ENCODE peak calls at places on chromosomes 13 and 19, in nine cellular contexts. S is lower lobe of right lung, Y is heart left ventricle, J is heart right ventricle, I is NCI-H1105 treated with DMSO at 0.1 percent for 48 hours, A is nucleus accumbens, R is GM20000, M is PC-3, L is T-cell. Z is an unnamed sample.

GRCh38 chr13:113856716-113857065 is 7.2 kb downstream of the GAS6 start:
- DNase-seq in S (peak), Y (peak), J (peak), I (no peak), A (no peak), R (no peak), M (peak), L (no peak), Z (no peak)

GRCh38 chr13:110894086-110894485 is 20.8 kb downstream of the ANKRD10 start:
- DNase-seq in S (no peak), Y (no peak), J (no peak), I (no peak), A (no peak), R (no peak), M (no peak), L (no peak), Z (no peak)

GRCh38 chr13:79423801-79424642 is 18.0 kb upstream of the RBM26 start:
- DNase-seq in S (no peak), Y (no peak), J (no peak), I (peak), A (no peak), R (peak), M (peak), L (no peak), Z (no peak)

GRCh38 chr19:5250127-5250659 is 90.4 kb downstream of the PTPRS start:
- DNase-seq in S (no peak), Y (peak), J (peak), I (no peak), A (peak), R (no peak), M (no peak), L (no peak), Z (no peak)

GRCh38 chr13:60001892-60002291 is 161.8 kb downstream of the DIAPH3 start:
- DNase-seq in S (no peak), Y (no peak), J (no peak), I (no peak), A (no peak), R (no peak), M (no peak), L (no peak), Z (no peak)

GRCh38 chr19:13615890-13616289 is 109.6 kb upstream of the CACNA1A start:
- DNase-seq in S (no peak), Y (no peak), J (no peak), I (no peak), A (no peak), R (no peak), M (no peak), L (no peak), Z (no peak)

GRCh38 chr13:33169273-33169980 is 116.1 kb downstream of the STARD13 start:
- DNase-seq in S (no peak), Y (no peak), J (no peak), I (no peak), A (no peak), R (no peak), M (peak), L (no peak), Z (no peak)

GRCh38 chr19:9865732-9866627 is 30.9 kb downstream of the PIN1 start:
- DNase-seq in S (no peak), Y (no peak), J (no peak), I (peak), A (peak), R (no peak), M (no peak), L (peak), Z (no peak)

GRCh38 chr19:39845621-39846175 is 481 bp downstream of the FBL start:
- DNase-seq in S (no peak), Y (no peak), J (no peak), I (peak), A (no peak), R (no peak), M (no peak), L (no peak), Z (no peak)

GRCh38 chr13:77521194-77521593 is 14.3 kb upstream of the SCEL start:
- DNase-seq in S (no peak), Y (no peak), J (no peak), I (no peak), A (no peak), R (no peak), M (peak), L (no peak), Z (no peak)

GRCh38 chr19:39212377-39212742 is 8.3 kb upstream of the SYCN start:
- DNase-seq in S (peak), Y (no peak), J (no peak), I (no peak), A (no peak), R (no peak), M (peak), L (peak), Z (peak)

GRCh38 chr13:45564108-45564507 is 51.4 kb downstream of the ERICH6B start:
- DNase-seq in S (no peak), Y (no peak), J (no peak), I (no peak), A (no peak), R (no peak), M (peak), L (no peak), Z (no peak)

GRCh38 chr19:50537769-50538230 is 24.1 kb upstream of the ASPDH start:
- DNase-seq in S (peak), Y (peak), J (peak), I (peak), A (peak), R (peak), M (peak), L (peak), Z (no peak)

GRCh38 chr13:33642374-33643065 is 175.4 kb upstream of the RFC3 start:
- DNase-seq in S (no peak), Y (no peak), J (peak), I (no peak), A (no peak), R (no peak), M (peak), L (no peak), Z (no peak)

GRCh38 chr19:3120611-3121231 is 15.1 kb upstream of the GNA15 start:
- DNase-seq in S (no peak), Y (peak), J (no peak), I (no peak), A (no peak), R (no peak), M (no peak), L (no peak), Z (no peak)

Z was measured in T-helper 1 cell.